ENCODE peak calls at places on chromosome 19, in six cellular contexts. M, G, P, J, H and X are unnamed samples.

GRCh38 chr19:53076984-53077383 is 26.2 kb downstream of the ZNF160 start:
- DNase-seq in P (no peak), J (peak; percentile 91), M (peak; percentile 15), H (peak; percentile 44), G (no peak), X (peak; percentile 12)

GRCh38 chr19:28700176-28700575 is 512.8 kb downstream of the UQCRFS1 start:
- DNase-seq in G (no peak), M (peak; percentile 28), P (no peak), J (no peak), H (no peak), X (peak; percentile 6)

GRCh38 chr19:48637948-48638830 is 1.0 kb upstream of the DBP start:
- DNase-seq in H (peak; percentile 94), G (peak; percentile 56), M (peak; percentile 98), P (peak; percentile 47), J (peak; percentile 97), X (peak; percentile 93)

GRCh38 chr19:662207-662961 is 630 bp downstream of the RNF126 start:
- DNase-seq in G (peak; percentile 49), H (peak; percentile 78), P (no peak), M (peak; percentile 35), J (no peak), X (peak; percentile 41)

GRCh38 chr19:10043286-10043927 is 30.1 kb downstream of the RDH8 start:
- DNase-seq in J (no peak), G (no peak), H (no peak), P (no peak), M (peak; percentile 39), X (peak; percentile 31)

GRCh38 chr19:31214086-31214485 is 135.2 kb downstream of the TSHZ3 start:
- DNase-seq in H (no peak), G (peak; percentile 66), P (peak; percentile 66), M (peak; percentile 100), J (no peak), X (peak; percentile 99)

GRCh38 chr19:17209126-17210036 is 5.8 kb upstream of the USE1 start:
- DNase-seq in G (no peak), J (peak; percentile 98), M (peak; percentile 23), H (peak; percentile 30), P (peak; percentile 91), X (peak; percentile 51)

GRCh38 chr19:29535432-29535831 is 9.6 kb downstream of the VSTM2B start:
- DNase-seq in P (no peak), J (peak; percentile 23), H (no peak), M (no peak), G (no peak), X (no peak)

GRCh38 chr19:6071103-6071485 is 39.2 kb downstream of the RFX2 start:
- DNase-seq in J (no peak), G (no peak), M (peak; percentile 97), P (no peak), H (no peak), X (peak; percentile 85)

GRCh38 chr19:35869327-35870123 is 1.2 kb downstream of the APLP1 start:
- DNase-seq in P (peak; percentile 89), G (peak; percentile 58), M (peak; percentile 54), J (peak; percentile 97), H (peak; percentile 96), X (peak; percentile 78)

GRCh38 chr19:23055501-23055900 is 52.5 kb upstream of the ZNF728 start:
- DNase-seq in P (no peak), H (no peak), G (no peak), J (no peak), M (no peak), X (no peak)

GRCh38 chr19:16608290-16608704 is 19.7 kb downstream of the MED26 start:
- DNase-seq in P (no peak), G (no peak), J (no peak), M (peak; percentile 94), H (no peak), X (peak; percentile 84)

GRCh38 chr19:17323973-17324327 is 10.7 kb downstream of the ANO8 start:
- DNase-seq in G (no peak), P (peak; percentile 58), H (no peak), J (no peak), M (no peak), X (no peak)

GRCh38 chr19:43936219-43936618 is 1.1 kb upstream of the ZNF45 start:
- DNase-seq in G (no peak), H (peak; percentile 15), P (no peak), J (no peak), M (no peak), X (no peak)

GRCh38 chr19:16041571-16042386 is 34.5 kb upstream of the TPM4 start:
- DNase-seq in P (peak; percentile 78), J (peak; percentile 88), G (peak; percentile 69), M (peak; percentile 71), H (peak; percentile 67), X (peak; percentile 74)

GRCh38 chr19:7419777-7420439 is 68.9 kb downstream of the PEX11G start:
- DNase-seq in M (no peak), G (no peak), J (no peak), P (no peak), H (no peak), X (no peak)

GRCh38 chr19:29714953-29715694 is at the start of gene C19orf12:
- DNase-seq in G (peak; percentile 43), J (no peak), P (peak; percentile 61), H (peak; percentile 82), M (peak; percentile 42), X (peak; percentile 41)

GRCh38 chr19:8145969-8146368 is 3.4 kb downstream of the FBN3 start:
- DNase-seq in M (no peak), J (peak; percentile 89), G (no peak), P (no peak), H (peak; percentile 45), X (no peak)

GRCh38 chr19:39083983-39084731 is at the start of gene ACP7:
- DNase-seq in H (no peak), G (no peak), M (no peak), P (no peak), J (no peak), X (peak; percentile 18)

GRCh38 chr19:31423896-31424295 is 74.7 kb upstream of the TSHZ3 start:
- DNase-seq in J (no peak), P (no peak), M (no peak), G (no peak), H (no peak), X (no peak)

GRCh38 chr19:39310558-39311311 is 9.9 kb downstream of the LRFN1 start:
- DNase-seq in H (no peak), M (no peak), G (no peak), P (peak; percentile 83), J (peak; percentile 78), X (no peak)

GRCh38 chr19:16198363-16198636 is 589 bp downstream of the AP1M1 start:
- DNase-seq in M (no peak), P (no peak), J (no peak), G (no peak), H (no peak), X (no peak)

GRCh38 chr19:54606891-54607781 is 13.7 kb downstream of the LILRA1 start:
- DNase-seq in P (no peak), G (no peak), M (no peak), J (no peak), H (no peak), X (no peak)

GRCh38 chr19:28414748-28415147 is 798.2 kb downstream of the UQCRFS1 start:
- DNase-seq in P (no peak), G (no peak), H (no peak), M (no peak), J (no peak), X (no peak)

GRCh38 chr19:4086336-4086953 is 19.7 kb upstream of the ZBTB7A start:
- DNase-seq in G (no peak), H (peak; percentile 33), M (no peak), J (no peak), P (no peak), X (no peak)

GRCh38 chr19:1575323-1576241 is 7.5 kb upstream of the MEX3D start:
- DNase-seq in J (no peak), M (no peak), P (no peak), G (no peak), H (no peak), X (no peak)

GRCh38 chr19:35935911-35936737 is at the start of gene LRFN3:
- DNase-seq in G (peak; percentile 46), M (peak; percentile 61), P (peak; percentile 98), H (peak; percentile 97), J (peak; percentile 77), X (peak; percentile 72)

GRCh38 chr19:35513231-35513974 is at the start of gene DMKN:
- DNase-seq in G (no peak), P (no peak), H (no peak), M (peak; percentile 73), J (peak; percentile 61), X (peak; percentile 43)

GRCh38 chr19:10289836-10290438 is at the start of gene ICAM5:
- DNase-seq in J (peak; percentile 45), H (peak; percentile 84), M (no peak), G (no peak), P (no peak), X (peak; percentile 68)

GRCh38 chr19:48461651-48461981 is 6.2 kb downstream of the KCNJ14 start:
- DNase-seq in G (no peak), P (no peak), H (no peak), J (no peak), M (no peak), X (no peak)

GRCh38 chr19:18605196-18605545 is 1.4 kb downstream of the CRLF1 start:
- DNase-seq in M (no peak), G (no peak), P (no peak), H (no peak), J (no peak), X (no peak)

GRCh38 chr19:53504903-53505302 is 33.0 kb upstream of the ZNF331 start:
- DNase-seq in P (no peak), J (no peak), G (no peak), M (no peak), H (peak; percentile 19), X (no peak)

GRCh38 chr19:14432817-14433453 is at the start of gene PKN1:
- DNase-seq in G (peak; percentile 43), H (peak; percentile 87), J (peak; percentile 67), P (no peak), M (peak; percentile 35), X (peak; percentile 56)

GRCh38 chr19:37817180-37817911 is 38.0 kb upstream of the ZNF573 start:
- DNase-seq in P (no peak), J (peak; percentile 91), G (peak; percentile 15), H (peak; percentile 86), M (peak; percentile 31), X (peak; percentile 41)

GRCh38 chr19:27794444-27795042 is 1418.4 kb downstream of the UQCRFS1 start:
- DNase-seq in P (no peak), J (peak; percentile 59), H (no peak), G (no peak), M (peak; percentile 40), X (peak; percentile 38)

GRCh38 chr19:57348136-57348535 is 2.9 kb upstream of the ZNF304 start:
- DNase-seq in J (no peak), H (no peak), M (peak; percentile 81), G (no peak), P (no peak), X (no peak)

GRCh38 chr19:47106819-47107200 is 6.8 kb downstream of the ZC3H4 start:
- DNase-seq in H (no peak), M (peak; percentile 49), J (no peak), P (no peak), G (no peak), X (no peak)

GRCh38 chr19:48770223-48770622 is 14.9 kb downstream of the FGF21 start:
- DNase-seq in M (peak; percentile 81), P (no peak), G (no peak), J (no peak), H (no peak), X (peak; percentile 84)

GRCh38 chr19:2469102-2469914 is 6.6 kb upstream of the GADD45B start:
- DNase-seq in P (no peak), H (no peak), M (peak; percentile 76), G (no peak), J (peak; percentile 83), X (peak; percentile 80)

GRCh38 chr19:58397533-58398037 is 2.1 kb downstream of the RNF225 start:
- DNase-seq in H (no peak), G (no peak), J (peak; percentile 50), M (no peak), P (no peak), X (no peak)